ENCODE peak calls at places on chromosomes 4 and X, in seven cellular contexts. G is suprapubic skin, A is GM12878, N is A549, K is tibial nerve, B is K562, V is ovary. O is an unnamed sample.

GRCh38 chrX:57417827-57418226 is 131.3 kb downstream of the FAAH2 start:
- DNase-seq in K (no peak), B (no peak), A (peak), V (no peak), N (no peak), G (no peak), O (no peak)

GRCh38 chr4:126051709-126052424 is 737.1 kb downstream of the FAT4 start:
- DNase-seq in B (no peak), G (no peak), V (no peak), A (no peak), K (no peak), N (no peak), O (no peak)

GRCh38 chr4:73620115-73620792 is at the start of gene RASSF6:
- DNase-seq in V (peak), G (no peak), N (no peak), K (no peak), A (no peak), B (no peak), O (peak)

GRCh38 chr4:128718793-128719192 is 90.7 kb upstream of the JADE1 start:
- DNase-seq in K (no peak), N (no peak), G (no peak), B (no peak), V (no peak), A (no peak), O (no peak)

GRCh38 chr4:85860066-85860465 is 385.1 kb downstream of the ARHGAP24 start:
- DNase-seq in G (no peak), B (no peak), K (no peak), V (no peak), A (no peak), N (no peak), O (no peak)

GRCh38 chr4:71004281-71004851 is 10.9 kb downstream of the DCK start:
- DNase-seq in A (no peak), N (no peak), K (no peak), B (no peak), V (no peak), G (no peak), O (no peak)

GRCh38 chr4:22385615-22386014 is 130.3 kb downstream of the ADGRA3 start:
- DNase-seq in A (no peak), V (no peak), N (no peak), B (no peak), K (no peak), G (no peak), O (no peak)

GRCh38 chrX:102966701-102967100 is 29.6 kb downstream of the RAB40AL start:
- DNase-seq in V (no peak), G (no peak), K (no peak), N (no peak), B (no peak), A (no peak), O (no peak)

GRCh38 chr4:107468812-107469211 is 251.2 kb downstream of the PAPSS1 start:
- DNase-seq in B (no peak), A (no peak), V (no peak), K (no peak), G (no peak), N (no peak), O (no peak)

GRCh38 chr4:107472265-107472948 is 247.6 kb downstream of the PAPSS1 start:
- DNase-seq in G (no peak), V (no peak), A (no peak), B (no peak), K (no peak), N (no peak), O (no peak)

GRCh38 chr4:107467461-107467860 is 252.6 kb downstream of the PAPSS1 start:
- DNase-seq in V (no peak), A (no peak), K (no peak), N (no peak), B (no peak), G (no peak), O (no peak)

GRCh38 chr4:107473126-107473525 is 246.9 kb downstream of the PAPSS1 start:
- DNase-seq in K (no peak), A (no peak), G (no peak), N (no peak), V (no peak), B (no peak), O (no peak)

GRCh38 chr4:107470173-107470572 is 249.9 kb downstream of the PAPSS1 start:
- DNase-seq in B (no peak), K (no peak), G (no peak), N (no peak), A (no peak), V (no peak), O (no peak)
- TF ChIP-seq EP300 in B (no peak), K (no peak), G (no peak), N (no peak), A (no peak), V (no peak), O (no peak)

GRCh38 chr4:143390764-143391163 is 54.1 kb downstream of the GAB1 start:
- DNase-seq in B (no peak), V (no peak), A (no peak), K (no peak), N (no peak), G (no peak), O (no peak)
- H3K27ac ChIP-seq in B (no peak), V (no peak), A (no peak), K (peak), N (no peak), G (no peak), O (no peak)

GRCh38 chrX:54529559-54530357 is at the start of gene GNL3L:
- DNase-seq in N (peak), A (peak), G (peak), V (peak), B (peak), K (peak), O (peak)
- TF ChIP-seq POLR2A in N (peak), A (peak), G (peak), V (peak), B (peak), K (no peak), O (no peak)

GRCh38 chr4:147596976-147597375 is 20.2 kb upstream of the TMEM184C start:
- DNase-seq in B (no peak), K (no peak), N (no peak), A (no peak), G (no peak), V (no peak), O (peak)
- TF ChIP-seq EP300 in B (no peak), K (no peak), N (no peak), A (no peak), G (no peak), V (no peak), O (no peak)